ENCODE peak calls at places on chromosomes 13 and 19, in ten cellular contexts. N is fibroblast of pulmonary artery; O is NB4; L is lower lobe of right lung; I is AG08395; K is putamen; M is posterior cingulate gyrus; J is T47D; A is activated T-helper 1 cell treated with anti-CD3 and anti-CD28 coated beads, Interleukin-2, amount 50 U/mL, for 16 hours; H is adrenal gland. S is an unnamed sample.

GRCh38 chr13:27283906-27284523 is 13.4 kb downstream of the RASL11A start:
- DNase-seq in A (no peak), M (no peak), I (peak; percentile 35), J (no peak), K (no peak), O (peak; percentile 61), N (peak; percentile 49), H (peak; percentile 44), L (no peak), S (no peak)

GRCh38 chr13:94433055-94433947 is 46.2 kb downstream of the DCT start:
- DNase-seq in O (peak; percentile 66), K (no peak), N (peak; percentile 23), L (no peak), M (no peak), J (no peak), I (no peak), H (no peak), A (no peak), S (no peak)

GRCh38 chr19:3108775-3109174 is 14.6 kb downstream of the GNA11 start:
- DNase-seq in H (peak; percentile 63), N (peak; percentile 67), M (no peak), K (no peak), I (peak; percentile 65), L (peak; percentile 78), O (peak; percentile 68), J (peak; percentile 62), A (peak; percentile 57), S (peak; percentile 87)

GRCh38 chr13:50580684-50581305 is 262.7 kb downstream of the DLEU7 start:
- DNase-seq in L (no peak), A (no peak), J (no peak), H (no peak), O (no peak), K (no peak), I (peak; percentile 10), N (peak; percentile 87), M (no peak), S (no peak)

GRCh38 chr13:97781891-97782305 is 171.6 kb upstream of the IPO5 start:
- DNase-seq in H (no peak), M (no peak), K (no peak), A (no peak), N (peak; percentile 58), L (no peak), O (peak; percentile 4), I (no peak), J (no peak), S (no peak)

GRCh38 chr13:30846311-30846710 is 59.8 kb upstream of the MEDAG start:
- DNase-seq in A (no peak), I (peak; percentile 48), L (no peak), N (peak; percentile 78), H (no peak), J (no peak), O (no peak), K (no peak), M (no peak), S (no peak)

GRCh38 chr19:4730740-4731171 is 7.1 kb upstream of the DPP9 start:
- DNase-seq in H (no peak), L (no peak), O (peak; percentile 36), K (no peak), A (peak; percentile 46), M (no peak), J (no peak), I (peak; percentile 18), N (no peak), S (no peak)

GRCh38 chr13:37775871-37776270 is 93.7 kb downstream of the TRPC4 start:
- DNase-seq in L (no peak), H (no peak), K (no peak), M (no peak), J (no peak), N (peak; percentile 18), O (no peak), I (no peak), A (no peak), S (no peak)

GRCh38 chr13:113970810-113971470 is 2.9 kb downstream of the C13orf46 start:
- DNase-seq in M (no peak), O (no peak), H (no peak), L (peak; percentile 79), K (no peak), A (no peak), I (no peak), N (peak; percentile 53), J (peak; percentile 96), S (peak; percentile 41)

GRCh38 chr13:79429309-79429708 is 23.3 kb upstream of the RBM26 start:
- DNase-seq in K (no peak), A (no peak), I (no peak), H (no peak), J (no peak), L (no peak), N (no peak), O (no peak), M (no peak), S (no peak)

S was measured in spleen.